ENCODE peak calls at places on chromosomes 5 and 9, in six cellular contexts. X is fibroblast of gingiva; D is GM13977; U is GDM1; S is ovary; L is stimulated activated CD8-positive, alpha-beta memory T cell treated with anti-CD3 and anti-CD28 coated beads, Interleukin-4, amount 100 ng/mL, for 1 hour. B is an unnamed sample.
A peak's percentile ranks its signal among the peaks of the same experiment; 100 is the strongest.

GRCh38 chr5:134732819-134733218 is 5.5 kb upstream of the CAMLG start:
- DNase-seq in X (no peak), D (no peak), U (no peak), S (no peak), L (no peak), B (no peak)

GRCh38 chr5:36740259-36740898 is 134.0 kb downstream of the SLC1A3 start:
- DNase-seq in X (peak; percentile 6), D (no peak), U (no peak), S (no peak), L (no peak), B (no peak)

GRCh38 chr5:74638776-74639537 is 1.6 kb downstream of the ENC1 start:
- DNase-seq in X (peak; percentile 14), D (peak; percentile 51), U (no peak), S (no peak), L (no peak), B (peak; percentile 34)

GRCh38 chr5:91125916-91126315 is 257.2 kb downstream of the ARRDC3 start:
- DNase-seq in X (no peak), D (no peak), U (no peak), S (no peak), L (no peak), B (no peak)

GRCh38 chr9:108160705-108161233 is 671.2 kb upstream of the KLF4 start:
- DNase-seq in X (no peak), D (no peak), U (no peak), S (no peak), L (no peak), B (no peak)

GRCh38 chr9:120942186-120943001 is 15.8 kb upstream of the TRAF1 start:
- DNase-seq in X (peak; percentile 16), D (no peak), U (no peak), S (no peak), L (no peak), B (peak; percentile 50)

GRCh38 chr5:170760126-170760525 is 23.4 kb upstream of the GABRP start:
- DNase-seq in X (no peak), D (no peak), U (no peak), S (no peak), L (no peak), B (no peak)

GRCh38 chr5:43602456-43602817 is 543 bp upstream of the NNT start:
- DNase-seq in X (peak; percentile 47), D (peak; percentile 39), U (no peak), S (peak; percentile 41), L (no peak), B (peak; percentile 61)

GRCh38 chr5:151873701-151874100 is 51.0 kb downstream of the GLRA1 start:
- DNase-seq in X (no peak), D (no peak), U (no peak), S (no peak), L (no peak), B (no peak)

GRCh38 chr5:151657105-151657504 is 29.6 kb downstream of the SPARC start:
- DNase-seq in X (no peak), D (no peak), U (no peak), S (no peak), L (no peak), B (no peak)

GRCh38 chr9:31807574-31808256 is 576.7 kb upstream of the ACO1 start:
- DNase-seq in X (no peak), D (no peak), U (no peak), S (no peak), L (no peak), B (no peak)

GRCh38 chr5:62064993-62065392 is 241.0 kb upstream of the KIF2A start:
- DNase-seq in X (no peak), D (no peak), U (no peak), S (no peak), L (no peak), B (no peak)

GRCh38 chr5:168291961-168292782 is 727 bp downstream of the WWC1 start:
- DNase-seq in X (no peak), D (no peak), U (no peak), S (no peak), L (no peak), B (no peak)

GRCh38 chr9:34651876-34652602 is at the start of gene IL11RA:
- DNase-seq in X (peak; percentile 94), D (peak; percentile 52), U (no peak), S (peak; percentile 90), L (no peak), B (peak; percentile 94)

GRCh38 chr5:1511651-1512540 is 11.9 kb downstream of the LPCAT1 start:
- DNase-seq in X (peak; percentile 57), D (no peak), U (no peak), S (peak; percentile 27), L (no peak), B (peak; percentile 67)

GRCh38 chr5:175718401-175719108 is 60.7 kb downstream of the HRH2 start:
- DNase-seq in X (no peak), D (no peak), U (peak; percentile 45), S (no peak), L (no peak), B (no peak)

GRCh38 chr5:143782588-143783386 is 29.2 kb upstream of the HMHB1 start:
- DNase-seq in X (no peak), D (no peak), U (no peak), S (no peak), L (no peak), B (peak; percentile 59)

GRCh38 chr5:6849569-6849968 is 136.3 kb downstream of the TENT4A start:
- DNase-seq in X (no peak), D (no peak), U (no peak), S (no peak), L (no peak), B (no peak)

GRCh38 chr5:155616779-155617392 is 603.3 kb downstream of the KIF4B start:
- DNase-seq in X (no peak), D (peak; percentile 50), U (no peak), S (peak; percentile 48), L (peak; percentile 4), B (peak; percentile 16)

GRCh38 chr9:17761984-17762676 is 183.3 kb downstream of the SH3GL2 start:
- DNase-seq in X (no peak), D (no peak), U (no peak), S (no peak), L (no peak), B (no peak)

GRCh38 chr5:14187660-14188059 is 44.5 kb downstream of the TRIO start:
- DNase-seq in X (no peak), D (no peak), U (no peak), S (no peak), L (no peak), B (no peak)

GRCh38 chr5:152606739-152607138 is 201.7 kb upstream of the NMUR2 start:
- DNase-seq in X (no peak), D (no peak), U (no peak), S (no peak), L (no peak), B (no peak)

GRCh38 chr9:87676976-87677775 is 48.7 kb upstream of the CTSL start:
- DNase-seq in X (no peak), D (no peak), U (peak; percentile 22), S (no peak), L (no peak), B (peak; percentile 28)

GRCh38 chr5:140312067-140312790 is 9.3 kb upstream of the PFDN1 start:
- DNase-seq in X (peak; percentile 68), D (no peak), U (peak; percentile 33), S (no peak), L (no peak), B (peak; percentile 89)

GRCh38 chr5:10987881-10988504 is 227.0 kb upstream of the DAP start:
- DNase-seq in X (no peak), D (peak; percentile 77), U (peak; percentile 57), S (peak; percentile 43), L (no peak), B (no peak)

GRCh38 chr9:129283705-129284606 is 105.9 kb upstream of the IER5L start:
- DNase-seq in X (no peak), D (no peak), U (no peak), S (peak; percentile 30), L (no peak), B (no peak)

GRCh38 chr9:95572370-95573151 is 55.8 kb upstream of the PTCH1 start:
- DNase-seq in X (peak; percentile 83), D (no peak), U (no peak), S (peak; percentile 40), L (no peak), B (peak; percentile 94)

GRCh38 chr9:89022902-89023301 is 31.6 kb downstream of the S1PR3 start:
- DNase-seq in X (peak; percentile 28), D (no peak), U (no peak), S (peak; percentile 53), L (no peak), B (peak; percentile 68)

GRCh38 chr5:37900692-37901091 is 60.9 kb upstream of the GDNF start:
- DNase-seq in X (peak; percentile 45), D (no peak), U (no peak), S (peak; percentile 84), L (no peak), B (peak; percentile 85)

GRCh38 chr9:94644543-94644942 is 5.2 kb upstream of the FBP1 start:
- DNase-seq in X (no peak), D (no peak), U (no peak), S (no peak), L (no peak), B (no peak)

GRCh38 chr5:113227798-113228197 is 207.0 kb downstream of the TSSK1B start:
- DNase-seq in X (no peak), D (no peak), U (no peak), S (no peak), L (no peak), B (no peak)

GRCh38 chr5:84304591-84304990 is 80.1 kb downstream of the EDIL3 start:
- DNase-seq in X (no peak), D (no peak), U (no peak), S (no peak), L (no peak), B (no peak)

B was measured in AG10803.